ENCODE peak calls at places on chromosomes 4 and X, in seven cellular contexts. P is hypothalamus; E is caudate nucleus; Z is fibroblast of mammary gland; G is stimulated activated naive B cell treated with anti-CD40 and anti-IgM and Interleukin-4, amounts not matched to agents 10 μg/mL and 1 μg/mL and 100 μg/mL, for 72 hours; C is sigmoid colon; H is NCI-H1417. F is an unnamed sample.
A peak's percentile ranks its signal among the peaks of the same experiment; 100 is the strongest.

GRCh38 chrX:24294619-24295018 is 19.2 kb downstream of the SUPT20HL2 start:
- DNase-seq in P (no peak), E (no peak), Z (peak; percentile 7), G (no peak), C (no peak), H (peak; percentile 24), F (no peak)

GRCh38 chrX:72236841-72237240 is 2.0 kb downstream of the ERCC6L start:
- DNase-seq in P (no peak), E (no peak), Z (peak; percentile 24), G (no peak), C (no peak), H (no peak), F (no peak)

GRCh38 chr4:61202100-61202637 is 2.0 kb downstream of the ADGRL3 start:
- DNase-seq in P (peak; percentile 50), E (peak; percentile 58), Z (no peak), G (no peak), C (peak; percentile 57), H (peak; percentile 76), F (peak; percentile 44)

GRCh38 chr4:78002260-78002659 is 54.9 kb upstream of the FRAS1 start:
- DNase-seq in P (no peak), E (no peak), Z (no peak), G (no peak), C (no peak), H (no peak), F (no peak)

GRCh38 chr4:173367946-173368345 is 2.8 kb upstream of the SAP30 start:
- DNase-seq in P (no peak), E (no peak), Z (peak; percentile 38), G (no peak), C (no peak), H (no peak), F (no peak)

GRCh38 chr4:120829113-120829831 is 93.3 kb downstream of the PRDM5 start:
- DNase-seq in P (no peak), E (no peak), Z (peak; percentile 66), G (no peak), C (no peak), H (no peak), F (no peak)

GRCh38 chr4:77695769-77696168 is 90.1 kb downstream of the CXCL13 start:
- DNase-seq in P (no peak), E (no peak), Z (peak; percentile 97), G (no peak), C (no peak), H (no peak), F (no peak)

GRCh38 chr4:54318904-54319303 is 89.8 kb downstream of the PDGFRA start:
- DNase-seq in P (no peak), E (no peak), Z (peak; percentile 62), G (no peak), C (no peak), H (peak; percentile 39), F (no peak)

GRCh38 chrX:87376896-87377295 is 140.7 kb upstream of the KLHL4 start:
- DNase-seq in P (no peak), E (no peak), Z (no peak), G (no peak), C (no peak), H (no peak), F (no peak)

GRCh38 chr4:38004062-38004461 is 43.9 kb downstream of the PTTG2 start:
- DNase-seq in P (no peak), E (no peak), Z (no peak), G (no peak), C (no peak), H (no peak), F (no peak)

GRCh38 chr4:113382704-113383103 is 333.3 kb downstream of the ANK2 start:
- DNase-seq in P (no peak), E (no peak), Z (peak; percentile 33), G (no peak), C (no peak), H (no peak), F (no peak)

F was measured in anterior cingulate cortex.